ENCODE peak calls at places on chromosomes 12 and 14, in four cellular contexts. One of them, this sample, is unnamed.
A peak's percentile ranks its signal among the peaks of the same experiment; 100 is the strongest.

GRCh38 chr12:50081096-50081808 is 3.9 kb upstream of the SMARCD1 start:
- DNase-seq in CD8-positive, alpha-beta T cell: no peak
- DNase-seq in activated CD4-positive, CD25-positive, alpha-beta regulatory T cell: no peak
- DNase-seq in NCI-H2081: no peak
- DNase-seq in this sample: no peak

GRCh38 chr14:62081012-62081612 is 318.9 kb downstream of the SNAPC1 start:
- DNase-seq in CD8-positive, alpha-beta T cell: no peak
- DNase-seq in activated CD4-positive, CD25-positive, alpha-beta regulatory T cell: no peak
- DNase-seq in NCI-H2081: no peak
- DNase-seq in this sample: no peak

GRCh38 chr12:92155733-92156132 is 10.1 kb upstream of the BTG1 start:
- DNase-seq in CD8-positive, alpha-beta T cell: no peak
- DNase-seq in activated CD4-positive, CD25-positive, alpha-beta regulatory T cell: no peak
- DNase-seq in NCI-H2081: no peak
- DNase-seq in this sample: no peak

GRCh38 chr14:53152627-53152908 is 555 bp downstream of the DDHD1 start:
- DNase-seq in CD8-positive, alpha-beta T cell: no peak
- DNase-seq in activated CD4-positive, CD25-positive, alpha-beta regulatory T cell: no peak
- DNase-seq in NCI-H2081: no peak
- DNase-seq in this sample: no peak

GRCh38 chr12:53181935-53182334 is 1.2 kb upstream of the CSAD start:
- DNase-seq in CD8-positive, alpha-beta T cell: no peak
- DNase-seq in activated CD4-positive, CD25-positive, alpha-beta regulatory T cell: no peak
- DNase-seq in NCI-H2081: no peak
- DNase-seq in this sample: no peak

GRCh38 chr14:99786423-99787051 is 6.7 kb upstream of the EML1 start:
- DNase-seq in CD8-positive, alpha-beta T cell: no peak
- DNase-seq in activated CD4-positive, CD25-positive, alpha-beta regulatory T cell: no peak
- DNase-seq in NCI-H2081: no peak
- DNase-seq in this sample: no peak

GRCh38 chr12:22670762-22671161 is 45.8 kb downstream of the ETNK1 start:
- DNase-seq in CD8-positive, alpha-beta T cell: no peak
- DNase-seq in activated CD4-positive, CD25-positive, alpha-beta regulatory T cell: no peak
- DNase-seq in NCI-H2081: no peak
- DNase-seq in this sample: no peak

GRCh38 chr12:50732591-50732990 is 31.3 kb upstream of the ATF1 start:
- DNase-seq in CD8-positive, alpha-beta T cell: no peak
- DNase-seq in activated CD4-positive, CD25-positive, alpha-beta regulatory T cell: no peak
- DNase-seq in NCI-H2081: no peak
- DNase-seq in this sample: no peak

GRCh38 chr14:59262717-59263469 is 74.4 kb downstream of the DAAM1 start:
- DNase-seq in CD8-positive, alpha-beta T cell: no peak
- DNase-seq in activated CD4-positive, CD25-positive, alpha-beta regulatory T cell: no peak
- DNase-seq in NCI-H2081: no peak
- DNase-seq in this sample: no peak

GRCh38 chr14:64196668-64197411 is 97.3 kb downstream of the ESR2 start:
- DNase-seq in CD8-positive, alpha-beta T cell: no peak
- DNase-seq in activated CD4-positive, CD25-positive, alpha-beta regulatory T cell: no peak
- DNase-seq in NCI-H2081: peak; percentile 44
- DNase-seq in this sample: peak; percentile 81

GRCh38 chr12:120599672-120600537 is 18.7 kb upstream of the POP5 start:
- DNase-seq in CD8-positive, alpha-beta T cell: no peak
- DNase-seq in activated CD4-positive, CD25-positive, alpha-beta regulatory T cell: no peak
- DNase-seq in NCI-H2081: no peak
- DNase-seq in this sample: no peak

GRCh38 chr12:13167226-13167625 is 29.3 kb upstream of the EMP1 start:
- DNase-seq in CD8-positive, alpha-beta T cell: no peak
- DNase-seq in activated CD4-positive, CD25-positive, alpha-beta regulatory T cell: no peak
- DNase-seq in NCI-H2081: no peak
- DNase-seq in this sample: no peak

GRCh38 chr12:3520168-3520567 is 29.2 kb downstream of the PRMT8 start:
- DNase-seq in CD8-positive, alpha-beta T cell: no peak
- DNase-seq in activated CD4-positive, CD25-positive, alpha-beta regulatory T cell: no peak
- DNase-seq in NCI-H2081: peak; percentile 76
- DNase-seq in this sample: no peak

GRCh38 chr14:51650721-51651387 is 856 bp upstream of the FRMD6 start:
- DNase-seq in CD8-positive, alpha-beta T cell: no peak
- DNase-seq in activated CD4-positive, CD25-positive, alpha-beta regulatory T cell: no peak
- DNase-seq in NCI-H2081: no peak
- DNase-seq in this sample: no peak

GRCh38 chr12:57027805-57028153 is 11.4 kb upstream of the TAC3 start:
- DNase-seq in CD8-positive, alpha-beta T cell: no peak
- DNase-seq in activated CD4-positive, CD25-positive, alpha-beta regulatory T cell: no peak
- DNase-seq in NCI-H2081: no peak
- DNase-seq in this sample: no peak

GRCh38 chr12:88945041-88945732 is 364.9 kb upstream of the KITLG start:
- DNase-seq in CD8-positive, alpha-beta T cell: no peak
- DNase-seq in activated CD4-positive, CD25-positive, alpha-beta regulatory T cell: no peak
- DNase-seq in NCI-H2081: no peak
- DNase-seq in this sample: no peak

GRCh38 chr14:61925043-61925442 is 162.8 kb downstream of the SNAPC1 start:
- DNase-seq in CD8-positive, alpha-beta T cell: no peak
- DNase-seq in activated CD4-positive, CD25-positive, alpha-beta regulatory T cell: no peak
- DNase-seq in NCI-H2081: no peak
- DNase-seq in this sample: peak; percentile 13

GRCh38 chr12:85741051-85741450 is 95.2 kb downstream of the RASSF9 start:
- DNase-seq in CD8-positive, alpha-beta T cell: no peak
- DNase-seq in activated CD4-positive, CD25-positive, alpha-beta regulatory T cell: no peak
- DNase-seq in NCI-H2081: no peak
- DNase-seq in this sample: no peak

GRCh38 chr14:69260979-69261605 is 1.1 kb downstream of the GALNT16 start:
- DNase-seq in CD8-positive, alpha-beta T cell: no peak
- DNase-seq in activated CD4-positive, CD25-positive, alpha-beta regulatory T cell: no peak
- DNase-seq in NCI-H2081: peak; percentile 11
- DNase-seq in this sample: peak; percentile 29

GRCh38 chr12:67647547-67648305 is 819 bp upstream of the DYRK2 start:
- DNase-seq in CD8-positive, alpha-beta T cell: no peak
- DNase-seq in activated CD4-positive, CD25-positive, alpha-beta regulatory T cell: peak; percentile 31
- DNase-seq in NCI-H2081: peak; percentile 81
- DNase-seq in this sample: peak; percentile 39

GRCh38 chr14:103056322-103057027 is 874 bp downstream of the CDC42BPB start:
- DNase-seq in CD8-positive, alpha-beta T cell: no peak
- DNase-seq in activated CD4-positive, CD25-positive, alpha-beta regulatory T cell: no peak
- DNase-seq in NCI-H2081: peak; percentile 78
- DNase-seq in this sample: no peak

GRCh38 chr12:42648061-42648460 is 58.5 kb upstream of the PRICKLE1 start:
- DNase-seq in CD8-positive, alpha-beta T cell: no peak
- DNase-seq in activated CD4-positive, CD25-positive, alpha-beta regulatory T cell: no peak
- DNase-seq in NCI-H2081: no peak
- DNase-seq in this sample: no peak

GRCh38 chr12:77097846-77098245 is 32.5 kb upstream of the E2F7 start:
- DNase-seq in CD8-positive, alpha-beta T cell: no peak
- DNase-seq in activated CD4-positive, CD25-positive, alpha-beta regulatory T cell: no peak
- DNase-seq in NCI-H2081: no peak
- DNase-seq in this sample: no peak

GRCh38 chr14:64873506-64874220 is 6.0 kb downstream of the SPTB start:
- DNase-seq in CD8-positive, alpha-beta T cell: no peak
- DNase-seq in activated CD4-positive, CD25-positive, alpha-beta regulatory T cell: no peak
- DNase-seq in NCI-H2081: no peak
- DNase-seq in this sample: no peak

GRCh38 chr12:32889073-32889760 is 7.4 kb downstream of the PKP2 start:
- DNase-seq in CD8-positive, alpha-beta T cell: no peak
- DNase-seq in activated CD4-positive, CD25-positive, alpha-beta regulatory T cell: no peak
- DNase-seq in NCI-H2081: no peak
- DNase-seq in this sample: no peak

GRCh38 chr14:50943943-50944646 is at the start of gene PYGL:
- DNase-seq in CD8-positive, alpha-beta T cell: no peak
- DNase-seq in activated CD4-positive, CD25-positive, alpha-beta regulatory T cell: no peak
- DNase-seq in NCI-H2081: peak; percentile 46
- DNase-seq in this sample: peak; percentile 34

GRCh38 chr12:11702959-11703358 is 53.5 kb downstream of the ETV6 start:
- DNase-seq in CD8-positive, alpha-beta T cell: no peak
- DNase-seq in activated CD4-positive, CD25-positive, alpha-beta regulatory T cell: no peak
- DNase-seq in NCI-H2081: no peak
- DNase-seq in this sample: no peak

GRCh38 chr14:55354500-55354899 is 57.1 kb downstream of the ATG14 start:
- DNase-seq in CD8-positive, alpha-beta T cell: peak; percentile 34
- DNase-seq in activated CD4-positive, CD25-positive, alpha-beta regulatory T cell: peak; percentile 48
- DNase-seq in NCI-H2081: peak; percentile 61
- DNase-seq in this sample: peak; percentile 71

GRCh38 chr12:5872745-5873144 is 72.3 kb downstream of the ANO2 start:
- DNase-seq in CD8-positive, alpha-beta T cell: no peak
- DNase-seq in activated CD4-positive, CD25-positive, alpha-beta regulatory T cell: no peak
- DNase-seq in NCI-H2081: no peak
- DNase-seq in this sample: no peak

GRCh38 chr14:104114421-104115130 is 23.8 kb upstream of the KIF26A start:
- DNase-seq in CD8-positive, alpha-beta T cell: no peak
- DNase-seq in activated CD4-positive, CD25-positive, alpha-beta regulatory T cell: no peak
- DNase-seq in NCI-H2081: no peak
- DNase-seq in this sample: no peak

GRCh38 chr12:40238221-40238902 is 13.6 kb downstream of the LRRK2 start:
- DNase-seq in CD8-positive, alpha-beta T cell: no peak
- DNase-seq in activated CD4-positive, CD25-positive, alpha-beta regulatory T cell: no peak
- DNase-seq in NCI-H2081: no peak
- DNase-seq in this sample: no peak

GRCh38 chr12:93086288-93086727 is 157.2 kb upstream of the EEA1 start:
- DNase-seq in CD8-positive, alpha-beta T cell: no peak
- DNase-seq in activated CD4-positive, CD25-positive, alpha-beta regulatory T cell: no peak
- DNase-seq in NCI-H2081: no peak
- DNase-seq in this sample: no peak

This sample was measured in head of caudate nucleus.